ENCODE peak calls at places on chromosome 22, in nine cellular contexts. K, H, B, A, E, V, R, N and Z are unnamed samples.

GRCh38 chr22:41181349-41182241 is 23.5 kb upstream of the L3MBTL2 start:
- DNase-seq in R (no peak), B (peak; percentile 79), N (peak; percentile 66), E (no peak), A (no peak), H (no peak), V (no peak), K (no peak), Z (no peak)

GRCh38 chr22:38289583-38290082 is 16.8 kb upstream of the TMEM184B start:
- DNase-seq in H (no peak), R (no peak), N (no peak), E (no peak), K (no peak), V (no peak), A (no peak), B (no peak), Z (no peak)

GRCh38 chr22:23117275-23117674 is 24.5 kb downstream of the RSPH14 start:
- DNase-seq in V (no peak), E (no peak), N (no peak), K (no peak), H (no peak), B (no peak), A (no peak), R (peak; percentile 68), Z (no peak)

GRCh38 chr22:37896939-37897338 is 9.2 kb upstream of the MICALL1 start:
- DNase-seq in A (no peak), R (no peak), B (no peak), E (no peak), V (no peak), K (no peak), H (no peak), N (no peak), Z (no peak)

GRCh38 chr22:38921126-38921525 is 36.3 kb upstream of the APOBEC3A start:
- DNase-seq in E (peak; percentile 58), A (no peak), B (peak; percentile 60), R (no peak), N (no peak), K (no peak), V (no peak), H (no peak), Z (no peak)

GRCh38 chr22:30866216-30866615 is 102.4 kb downstream of the MORC2 start:
- DNase-seq in E (no peak), R (peak; percentile 17), A (no peak), B (no peak), H (no peak), V (no peak), K (no peak), N (no peak), Z (no peak)

GRCh38 chr22:20392983-20393704 is 807 bp upstream of the ZNF74 start:
- DNase-seq in H (no peak), E (no peak), R (peak; percentile 76), V (peak; percentile 17), N (no peak), A (no peak), K (no peak), B (no peak), Z (no peak)

GRCh38 chr22:20509344-20510047 is 2.1 kb downstream of the MED15 start:
- DNase-seq in H (peak; percentile 66), B (peak; percentile 88), E (peak; percentile 94), N (peak; percentile 94), K (peak; percentile 34), A (peak; percentile 30), R (no peak), V (peak; percentile 31), Z (peak; percentile 38)

GRCh38 chr22:20750461-20751184 is 23.3 kb upstream of the SERPIND1 start:
- DNase-seq in E (peak; percentile 58), K (no peak), H (no peak), A (no peak), N (peak; percentile 90), B (peak; percentile 76), V (peak; percentile 56), R (peak; percentile 81), Z (no peak)

GRCh38 chr22:32700186-32700882 is 101.2 kb upstream of the TIMP3 start:
- DNase-seq in N (peak; percentile 58), V (peak; percentile 30), R (no peak), K (no peak), H (no peak), B (no peak), A (no peak), E (no peak), Z (no peak)

GRCh38 chr22:39453765-39454378 is 2.9 kb upstream of the MGAT3 start:
- DNase-seq in E (no peak), K (no peak), B (no peak), A (no peak), V (no peak), N (peak; percentile 17), R (no peak), H (no peak), Z (no peak)

GRCh38 chr22:48188211-48188845 is 1425.9 kb downstream of the TBC1D22A start:
- DNase-seq in N (no peak), B (no peak), R (peak; percentile 25), H (peak; percentile 34), A (no peak), V (no peak), K (no peak), E (peak; percentile 67), Z (no peak)

GRCh38 chr22:29762263-29762662 is 4.5 kb downstream of the ZMAT5 start:
- DNase-seq in B (peak; percentile 49), R (peak; percentile 40), V (no peak), E (no peak), K (no peak), A (no peak), H (no peak), N (no peak), Z (no peak)

GRCh38 chr22:40560551-40560950 is 76.0 kb downstream of the MRTFA start:
- DNase-seq in B (peak; percentile 52), A (no peak), R (no peak), V (no peak), H (no peak), K (no peak), E (no peak), N (peak; percentile 65), Z (no peak)

GRCh38 chr22:17085277-17086091 is 684 bp downstream of the IL17RA start:
- DNase-seq in K (peak; percentile 20), B (peak; percentile 6), R (peak; percentile 93), H (no peak), E (peak; percentile 56), N (no peak), V (peak; percentile 46), A (peak; percentile 21), Z (no peak)

DNA sequence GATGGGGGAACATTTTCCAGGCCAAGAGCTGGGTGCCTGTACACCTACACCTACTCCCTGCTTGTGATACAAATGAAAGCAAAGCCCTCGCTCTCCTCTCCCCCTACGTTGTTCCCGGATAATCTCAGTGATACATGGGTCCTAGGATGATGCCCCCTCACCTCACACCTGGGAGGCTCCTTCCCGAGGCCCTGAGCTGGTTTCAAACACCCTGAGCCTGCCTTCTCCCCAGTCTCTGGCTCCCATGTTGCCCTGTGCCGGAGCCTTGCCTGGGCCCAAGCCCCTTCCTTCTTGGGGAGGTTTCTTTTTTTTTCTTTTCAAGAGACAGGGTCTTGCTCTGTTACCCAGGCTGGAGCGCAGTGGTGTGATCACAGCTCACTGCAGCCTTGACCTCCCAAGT is 23.3 kb downstream of the TRMU start:
- DNase-seq in R (no peak), B (no peak), H (no peak), A (no peak), V (no peak), K (no peak), N (no peak), E (no peak), Z (no peak)
- H3K4me1 ChIP-seq in R (no peaks in the 10 kb centered on the region), B (peaks cover 2% of the 10 kb centered on the region), H (no peaks in the 10 kb centered on the region), A (no peaks in the 10 kb centered on the region), V (peaks cover 2% of the 10 kb centered on the region), K (no peaks in the 10 kb centered on the region), N (no peaks in the 10 kb centered on the region), E (no peaks in the 10 kb centered on the region), Z (no peaks in the 10 kb centered on the region)

GRCh38 chr22:24507742-24508141 is 12.6 kb downstream of the UPB1 start:
- DNase-seq in V (no peak), H (no peak), B (no peak), E (no peak), N (no peak), K (no peak), R (no peak), A (no peak), Z (no peak)
- H3K4me1 ChIP-seq in V (peaks cover 9% of the 10 kb centered on the region), H (peaks cover 4% of the 10 kb centered on the region), B (no peaks in the 10 kb centered on the region), E (peaks cover 25% of the 10 kb centered on the region), N (peaks cover 16% of the 10 kb centered on the region), K (no peaks in the 10 kb centered on the region), R (peaks cover 87% of the 10 kb centered on the region), A (no peaks in the 10 kb centered on the region), Z (no peaks in the 10 kb centered on the region)

GRCh38 chr22:50532353-50532700 is 2.5 kb upstream of the TYMP start:
- DNase-seq in V (peak; percentile 61), A (no peak), R (peak; percentile 87), H (no peak), N (no peak), E (peak; percentile 33), B (no peak), K (no peak), Z (no peak)
- H3K4me1 ChIP-seq in V (peaks cover 9% of the 10 kb centered on the region), A (peaks cover 54% of the 10 kb centered on the region), R (peaks cover 75% of the 10 kb centered on the region), H (peaks cover 2% of the 10 kb centered on the region), N (peaks cover 13% of the 10 kb centered on the region), E (peaks cover 32% of the 10 kb centered on the region), B (no peaks in the 10 kb centered on the region), K (peaks cover 45% of the 10 kb centered on the region), Z (peaks cover 20% of the 10 kb centered on the region)

GRCh38 chr22:50249382-50250248 is 1.4 kb downstream of the HDAC10 start:
- DNase-seq in R (no peak), V (no peak), E (no peak), K (no peak), H (no peak), B (no peak), N (no peak), A (no peak), Z (no peak)
- H3K4me1 ChIP-seq in R (peaks cover 62% of the 10 kb centered on the region), V (peaks cover 25% of the 10 kb centered on the region), E (peaks cover 20% of the 10 kb centered on the region), K (peaks cover 49% of the 10 kb centered on the region), H (peaks cover 44% of the 10 kb centered on the region), B (no peaks in the 10 kb centered on the region), N (peaks cover 15% of the 10 kb centered on the region), A (peaks cover 53% of the 10 kb centered on the region), Z (peaks cover 40% of the 10 kb centered on the region)

GRCh38 chr22:46110215-46110614 is 40.1 kb upstream of the PPARA start:
- DNase-seq in B (no peak), A (no peak), K (no peak), V (no peak), E (no peak), R (no peak), N (peak; percentile 34), H (no peak), Z (no peak)

GRCh38 chr22:46109474-46110003 is 40.8 kb upstream of the PPARA start:
- DNase-seq in K (no peak), B (no peak), V (no peak), N (no peak), A (no peak), H (no peak), R (no peak), E (no peak), Z (no peak)

GRCh38 chr22:46107753-46108563 is 42.4 kb upstream of the PPARA start:
- DNase-seq in R (no peak), N (no peak), B (no peak), H (no peak), V (no peak), K (no peak), A (no peak), E (no peak), Z (no peak)

GRCh38 chr22:46107089-46107664 is 43.1 kb upstream of the PPARA start:
- DNase-seq in R (no peak), N (no peak), B (no peak), V (peak; percentile 66), K (no peak), H (no peak), E (no peak), A (no peak), Z (no peak)

GRCh38 chr22:46108564-46109473 is 41.5 kb upstream of the PPARA start:
- DNase-seq in H (no peak), B (no peak), E (peak; percentile 56), K (no peak), N (peak; percentile 23), R (no peak), V (peak; percentile 73), A (no peak), Z (no peak)
- H3K4me1 ChIP-seq in H (no peaks in the 10 kb centered on the region), B (peaks cover 19% of the 10 kb centered on the region), E (peaks cover 23% of the 10 kb centered on the region), K (no peaks in the 10 kb centered on the region), N (peaks cover 40% of the 10 kb centered on the region), R (peaks cover 77% of the 10 kb centered on the region), V (peaks cover 87% of the 10 kb centered on the region), A (no peaks in the 10 kb centered on the region), Z (no peaks in the 10 kb centered on the region)